ENCODE peak calls at places on chromosomes 11 and 22, in five cellular contexts. Y is GM23338, O is H1, I is K562, D is HepG2. H is an unnamed sample.

GRCh38 chr11:109208116-109208515 is 213.9 kb upstream of the C11orf87 start:
- DNase-seq in Y (no peak), O (no peak), I (no peak), D (no peak), H (no peak)

GRCh38 chr11:46175401-46176002 is 54.2 kb upstream of the PHF21A start:
- DNase-seq in O (no peak), I (no peak), D (no peak), Y (no peak), H (no peak)

GRCh38 chr22:20904008-20904979 is 12.9 kb upstream of the CRKL start:
- DNase-seq in O (no peak), I (peak; percentile 63), Y (no peak), D (peak; percentile 67), H (no peak)

GRCh38 chr11:28110839-28111235 is 2.6 kb downstream of the METTL15 start:
- DNase-seq in I (no peak), O (no peak), D (no peak), Y (no peak), H (no peak)

GRCh38 chr22:42947211-42947990 is 67.5 kb downstream of the PACSIN2 start:
- DNase-seq in Y (no peak), D (peak; percentile 87), O (no peak), I (no peak), H (no peak)

GRCh38 chr11:69954756-69955155 is 123.4 kb upstream of the ANO1 start:
- DNase-seq in Y (no peak), I (no peak), D (no peak), O (no peak), H (no peak)

GRCh38 chr11:20097319-20098221 is 62.7 kb downstream of the DBX1 start:
- DNase-seq in D (no peak), I (no peak), O (no peak), Y (no peak), H (no peak)

GRCh38 chr11:96012086-96012824 is 88.3 kb upstream of the MTMR2 start:
- DNase-seq in O (no peak), I (peak; percentile 11), D (peak; percentile 99), Y (peak; percentile 69), H (peak; percentile 96)

GRCh38 chr11:75474240-75474639 is 41.2 kb upstream of the KLHL35 start:
- DNase-seq in D (no peak), I (no peak), O (no peak), Y (no peak), H (no peak)

GRCh38 chr22:43295660-43296059 is 47.5 kb downstream of the SCUBE1 start:
- DNase-seq in I (no peak), Y (no peak), D (no peak), O (no peak), H (no peak)

GRCh38 chr11:109960831-109961230 is 132.4 kb upstream of the ZC3H12C start:
- DNase-seq in D (no peak), O (no peak), I (no peak), Y (peak; percentile 32), H (no peak)

GRCh38 chr11:118086913-118087768 is at the start of gene SMIM35:
- DNase-seq in D (no peak), O (no peak), Y (no peak), I (no peak), H (no peak)

GRCh38 chr11:19832166-19832750 is 119.6 kb downstream of the NAV2 start:
- DNase-seq in Y (no peak), D (no peak), O (no peak), I (no peak), H (no peak)

GRCh38 chr22:20943104-20943933 is 23.7 kb upstream of the AIFM3 start:
- DNase-seq in O (no peak), I (no peak), Y (no peak), D (no peak), H (no peak)

GRCh38 chr11:102368472-102368871 is 21.5 kb downstream of the BIRC2 start:
- DNase-seq in I (no peak), D (no peak), O (no peak), Y (no peak), H (peak; percentile 90)

GRCh38 chr22:42920101-42920820 is 63.2 kb upstream of the ARFGAP3 start:
- DNase-seq in I (no peak), D (no peak), Y (no peak), O (no peak), H (no peak)

GRCh38 chr11:57248780-57249383 is 11.8 kb upstream of the APLNR start:
- DNase-seq in I (peak; percentile 43), Y (peak; percentile 90), O (peak; percentile 85), D (peak; percentile 45), H (no peak)

GRCh38 chr11:48109046-48109666 is 107.5 kb upstream of the OR4B1 start:
- DNase-seq in O (peak; percentile 13), I (peak; percentile 58), D (peak; percentile 25), Y (no peak), H (no peak)

GRCh38 chr22:17086301-17086700 is 1.5 kb downstream of the IL17RA start:
- DNase-seq in D (no peak), I (no peak), Y (no peak), O (no peak), H (no peak)

GRCh38 chr11:109077340-109077927 is 344.6 kb upstream of the C11orf87 start:
- DNase-seq in O (no peak), D (no peak), Y (peak; percentile 4), I (no peak), H (no peak)

GRCh38 chr11:3920148-3920852 is 64.8 kb downstream of the STIM1 start:
- DNase-seq in D (no peak), Y (no peak), O (no peak), I (no peak), H (peak; percentile 57)

GRCh38 chr11:28697920-28698827 is 590.0 kb downstream of the METTL15 start:
- DNase-seq in I (peak; percentile 75), Y (peak; percentile 89), O (peak; percentile 91), D (peak; percentile 41), H (no peak)

GRCh38 chr11:10287140-10287539 is 6.9 kb downstream of the SBF2 start:
- DNase-seq in D (no peak), O (no peak), Y (no peak), I (no peak), H (no peak)

GRCh38 chr11:75655619-75656018 is 13.2 kb downstream of the MAP6 start:
- DNase-seq in D (no peak), I (no peak), O (no peak), Y (no peak), H (no peak)

GRCh38 chr11:34909955-34910354 is 6.2 kb downstream of the APIP start:
- DNase-seq in O (no peak), Y (no peak), I (no peak), D (no peak), H (no peak)

GRCh38 chr22:38879102-38879729 is 7.2 kb upstream of the CBX6 start:
- DNase-seq in Y (no peak), D (no peak), O (no peak), I (no peak), H (no peak)

GRCh38 chr11:125494987-125495725 is 909 bp downstream of the FEZ1 start:
- DNase-seq in D (no peak), O (peak; percentile 81), I (no peak), Y (peak; percentile 77), H (no peak)

GRCh38 chr11:66339686-66340483 is 3.7 kb upstream of the RIN1 start:
- DNase-seq in O (no peak), Y (no peak), D (no peak), I (no peak), H (no peak)

GRCh38 chr11:6647282-6647679 is 8.3 kb downstream of the DCHS1 start:
- DNase-seq in Y (peak; percentile 43), I (no peak), O (no peak), D (no peak), H (no peak)

DNA sequence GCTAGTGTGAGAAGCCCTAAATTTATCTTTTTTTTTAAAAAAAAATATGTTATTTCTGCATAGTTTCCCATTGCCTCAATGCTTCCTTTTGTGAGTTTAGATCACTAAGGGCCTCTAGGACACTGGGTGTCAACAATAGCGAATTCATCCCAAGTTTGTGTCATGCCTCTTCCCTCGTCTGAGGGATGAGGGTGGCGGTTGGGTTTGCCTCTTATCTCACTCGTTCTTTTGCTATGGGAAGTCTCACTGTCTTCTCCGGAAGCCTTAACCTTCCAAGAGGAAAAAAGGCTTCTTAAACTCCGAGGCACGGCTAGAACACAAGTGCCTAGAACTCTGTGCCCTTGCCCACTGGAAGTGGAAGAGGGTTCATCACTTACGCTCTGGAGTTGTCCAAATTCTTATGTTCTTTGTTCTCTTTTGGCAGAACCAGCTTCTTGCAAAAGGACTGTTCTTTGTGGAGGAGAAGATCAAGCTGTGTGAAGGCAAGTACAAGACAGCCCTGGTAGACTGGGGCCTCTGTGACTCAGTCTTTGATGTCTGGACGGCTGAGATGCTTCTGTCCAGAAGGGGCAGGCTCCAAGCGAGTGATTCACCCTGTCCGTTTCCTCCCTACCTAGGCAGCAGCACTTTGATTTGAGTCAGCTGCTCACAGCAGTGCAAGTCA is 78.5 kb downstream of the TRAF6 start:
- DNase-seq in I (peak; percentile 38), D (peak; percentile 39), O (no peak), Y (no peak), H (no peak)
- TF ChIP-seq CREB1 in I (no peak), D (no peak), O (no peak), Y (no peak), H (no peak)

GRCh38 chr11:12733091-12733490 is 58.9 kb downstream of the TEAD1 start:
- DNase-seq in Y (no peak), I (no peak), O (no peak), D (peak; percentile 71), H (no peak)

GRCh38 chr11:12731841-12732336 is 57.7 kb downstream of the TEAD1 start:
- DNase-seq in Y (no peak), O (no peak), D (no peak), I (no peak), H (no peak)

GRCh38 chr11:12728417-12728816 is 54.2 kb downstream of the TEAD1 start:
- DNase-seq in I (no peak), O (no peak), D (no peak), Y (no peak), H (no peak)

GRCh38 chr11:12727556-12728070 is 53.4 kb downstream of the TEAD1 start:
- DNase-seq in Y (no peak), I (no peak), D (no peak), O (no peak), H (no peak)

DNA sequence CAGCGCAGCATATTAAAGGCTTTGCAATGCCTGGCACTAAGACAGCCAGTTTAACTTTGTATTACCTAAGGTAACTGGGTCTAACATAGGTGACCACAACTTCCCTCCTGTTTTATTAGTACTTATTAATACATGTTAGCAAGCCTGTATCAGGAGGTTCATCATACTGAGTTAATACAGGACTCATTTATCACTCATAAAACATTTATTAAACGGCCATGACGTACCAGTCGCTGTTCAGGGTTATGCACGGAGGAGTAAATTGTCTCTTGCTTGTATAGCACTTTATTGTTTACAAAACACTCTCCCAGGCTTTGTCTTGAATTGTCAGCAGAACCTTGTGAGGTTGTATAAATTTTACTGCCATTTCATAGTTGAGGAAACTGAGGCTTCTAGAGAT is 55.7 kb downstream of the TEAD1 start:
- DNase-seq in O (no peak), D (no peak), I (no peak), Y (no peak), H (no peak)
- H4K20me1 ChIP-seq in O (peaks cover 3% of the 10 kb centered on the region), D (peaks cover 27% of the 10 kb centered on the region), I (no peaks in the 10 kb centered on the region), Y (peaks cover 68% of the 10 kb centered on the region), H (no peaks in the 10 kb centered on the region)

GRCh38 chr11:134038897-134039470 is 29.9 kb upstream of the JAM3 start:
- DNase-seq in I (no peak), D (no peak), Y (no peak), O (no peak), H (no peak)
- TF ChIP-seq POLR2AphosphoS5 in I (no peak), D (no peak), Y (no peak), O (no peak), H (no peak)

DNA sequence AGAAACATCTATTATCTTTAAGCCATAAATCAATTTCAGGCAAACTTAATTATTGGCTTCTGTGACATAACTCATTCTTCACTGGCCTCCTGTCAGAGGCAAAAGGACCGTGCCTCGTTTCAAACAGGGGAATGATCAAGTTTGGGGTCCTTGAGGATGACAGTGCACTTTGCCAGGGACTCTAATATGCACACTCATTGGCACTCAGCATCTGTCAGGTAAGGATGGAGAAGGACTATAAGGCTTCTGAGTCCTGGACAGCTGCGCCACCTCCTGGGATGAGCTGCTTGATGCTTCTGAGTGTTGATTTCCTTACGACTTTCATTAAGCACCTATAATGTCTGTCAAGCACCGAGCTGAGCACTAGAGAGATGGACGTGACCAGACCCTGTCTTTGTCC is 20.2 kb downstream of the BPIFC start:
- DNase-seq in I (peak; percentile 32), Y (peak; percentile 45), D (peak; percentile 37), O (no peak), H (no peak)
- TF ChIP-seq CREB1 in I (no peak), Y (no peak), D (no peak), O (no peak), H (no peak)